ENCODE peak calls at places on chromosomes 13 and 19, in four cellular contexts. W is breast epithelium, I is upper lobe of left lung, T is HL-60. S is an unnamed sample.

GRCh38 chr13:101455863-101456262 is 3.4 kb downstream of the ITGBL1 start:
- DNase-seq in W (no peak), T (no peak), I (no peak), S (no peak)

GRCh38 chr19:7654401-7654800 is 14.4 kb upstream of the RETN start:
- DNase-seq in I (no peak), W (no peak), T (no peak), S (no peak)

GRCh38 chr13:108070491-108070890 is 144.8 kb downstream of the LIG4 start:
- DNase-seq in T (no peak), I (no peak), W (no peak), S (no peak)

GRCh38 chr13:105798541-105798940 is 736.9 kb downstream of the EFNB2 start:
- DNase-seq in I (no peak), T (no peak), W (no peak), S (no peak)

GRCh38 chr19:56120371-56121179 is 520 bp downstream of the ZNF787 start:
- DNase-seq in I (peak; percentile 79), W (peak; percentile 48), T (peak; percentile 86), S (no peak)

GRCh38 chr13:42474954-42475353 is 99.0 kb upstream of the TNFSF11 start:
- DNase-seq in I (no peak), T (no peak), W (no peak), S (no peak)

GRCh38 chr19:44685877-44686276 is 13.1 kb upstream of the CEACAM16 start:
- DNase-seq in W (no peak), I (peak; percentile 63), T (peak; percentile 48), S (no peak)

GRCh38 chr19:35751839-35752745 is 3.7 kb downstream of the LIN37 start:
- DNase-seq in I (no peak), T (no peak), W (no peak), S (no peak)

GRCh38 chr13:107842562-107843180 is 372.7 kb downstream of the LIG4 start:
- DNase-seq in W (no peak), I (no peak), T (no peak), S (no peak)

GRCh38 chr13:64078025-64078424 is 2662.4 kb upstream of the PCDH20 start:
- DNase-seq in T (no peak), W (no peak), I (no peak), S (no peak)

GRCh38 chr13:29503041-29503837 is 92.2 kb downstream of the SLC7A1 start:
- DNase-seq in T (no peak), I (no peak), W (no peak), S (no peak)

GRCh38 chr13:75724742-75725504 is 88.8 kb downstream of the LMO7 start:
- DNase-seq in I (no peak), W (no peak), T (no peak), S (no peak)

GRCh38 chr19:45939792-45940514 is 25.4 kb upstream of the NANOS2 start:
- DNase-seq in T (no peak), W (no peak), I (no peak), S (no peak)

GRCh38 chr13:105365831-105366230 is 1169.6 kb downstream of the EFNB2 start:
- DNase-seq in I (no peak), T (peak; percentile 80), W (no peak), S (no peak)

GRCh38 chr13:40682449-40683240 is 16.2 kb upstream of the FOXO1 start:
- DNase-seq in T (no peak), W (no peak), I (no peak), S (no peak)

GRCh38 chr19:19186742-19187141 is 5.2 kb downstream of the BORCS8 start:
- DNase-seq in I (no peak), W (no peak), T (no peak), S (no peak)

GRCh38 chr19:821228-821975 is at the start of gene PLPPR3:
- DNase-seq in I (no peak), T (no peak), W (no peak), S (no peak)

GRCh38 chr13:45231722-45232121 is 30.9 kb upstream of the KCTD4 start:
- DNase-seq in I (no peak), T (no peak), W (no peak), S (no peak)

GRCh38 chr13:48448963-48449614 is 36.2 kb upstream of the LPAR6 start:
- DNase-seq in T (peak; percentile 22), W (no peak), I (no peak), S (no peak)

GRCh38 chr13:33322474-33322827 is 36.9 kb upstream of the STARD13 start:
- DNase-seq in W (no peak), T (no peak), I (no peak), S (no peak)

DNA sequence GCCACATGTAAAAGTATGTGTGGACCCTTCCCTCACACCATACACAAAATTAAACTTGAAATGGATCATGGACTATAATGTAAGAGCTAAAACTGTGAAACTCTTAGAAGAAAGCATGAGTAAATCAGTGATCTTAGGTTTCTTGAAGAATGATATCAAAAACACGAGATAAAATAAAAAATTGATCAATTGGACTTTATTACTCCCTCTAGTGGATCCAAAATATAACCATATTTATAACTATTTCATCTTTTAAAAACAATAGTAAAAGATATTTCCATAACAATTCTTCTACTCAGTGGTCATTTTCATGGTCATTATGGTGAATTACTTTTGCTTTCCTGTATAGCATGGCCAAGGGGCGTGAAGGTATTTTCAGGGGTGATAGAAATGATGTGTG is 174.6 kb upstream of the LSM14A start:
- DNase-seq in T (no peak), W (no peak), I (no peak), S (no peak)
- TF ChIP-seq CTCF in T (no peak), W (no peak), I (no peak), S (no peak)

GRCh38 chr19:50159078-50159477 is 4.0 kb downstream of the IZUMO2 start:
- DNase-seq in W (no peak), I (no peak), T (no peak), S (no peak)

GRCh38 chr19:50167314-50167721 is 4.2 kb upstream of the IZUMO2 start:
- DNase-seq in W (no peak), I (no peak), T (no peak), S (no peak)

GRCh38 chr19:50158577-50158976 is 4.5 kb downstream of the IZUMO2 start:
- DNase-seq in W (no peak), T (no peak), I (no peak), S (no peak)

DNA sequence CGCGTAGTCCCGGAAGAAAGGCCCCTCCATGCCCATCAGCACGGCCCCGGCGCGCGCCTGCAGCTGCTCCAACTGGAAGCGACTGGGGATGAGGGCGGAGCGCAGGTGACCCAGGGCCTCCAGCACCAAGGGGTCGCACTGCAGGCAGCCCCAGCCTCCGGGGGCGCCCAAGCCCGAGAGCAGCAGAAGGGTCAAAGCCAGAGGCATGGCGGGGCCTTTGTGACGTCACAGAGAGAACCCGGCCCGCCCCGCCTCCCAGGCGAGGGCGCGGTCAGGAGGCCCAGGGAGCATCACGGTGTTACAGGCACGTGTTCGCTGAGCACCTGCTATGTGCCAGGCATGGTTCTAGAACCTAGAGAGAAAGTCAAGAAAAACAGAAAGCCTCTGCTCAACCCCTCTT is at the start of gene IZUMO2:
- DNase-seq in I (no peak), W (no peak), T (no peak), S (no peak)
- TF ChIP-seq POLR2AphosphoS5 in I (no peak), W (no peak), T (no peak), S (no peak)

GRCh38 chr13:60226507-60226906 is 62.8 kb upstream of the DIAPH3 start:
- DNase-seq in I (no peak), W (no peak), T (no peak), S (no peak)
- TF ChIP-seq CTCF in I (no peak), W (no peak), T (no peak), S (no peak)

GRCh38 chr13:95571941-95572340 is 19.4 kb downstream of the CLDN10 start:
- DNase-seq in T (no peak), I (no peak), W (no peak), S (no peak)
- TF ChIP-seq POLR2AphosphoS5 in T (no peak), I (no peak), W (no peak), S (no peak)

GRCh38 chr19:2170219-2170618 is 6.5 kb downstream of the DOT1L start:
- DNase-seq in T (no peak), W (no peak), I (no peak), S (no peak)

GRCh38 chr19:2173388-2173787 is 9.7 kb downstream of the DOT1L start:
- DNase-seq in W (no peak), I (no peak), T (no peak), S (no peak)

GRCh38 chr19:2173841-2174577 is 10.3 kb downstream of the DOT1L start:
- DNase-seq in W (no peak), T (no peak), I (no peak), S (no peak)

GRCh38 chr19:2170987-2171348 is 7.2 kb downstream of the DOT1L start:
- DNase-seq in W (no peak), T (no peak), I (no peak), S (no peak)

GRCh38 chr19:2171349-2172145 is 7.8 kb downstream of the DOT1L start:
- DNase-seq in W (no peak), I (peak; percentile 36), T (no peak), S (no peak)
- TF ChIP-seq CTCF in W (no peak), I (no peak), T (no peak), S (no peak)

GRCh38 chr13:112996671-112997091 is 27.7 kb downstream of the MCF2L start:
- DNase-seq in W (no peak), T (no peak), I (no peak), S (no peak)
- TF ChIP-seq POLR2AphosphoS5 in W (no peak), T (no peak), I (no peak), S (no peak)

DNA sequence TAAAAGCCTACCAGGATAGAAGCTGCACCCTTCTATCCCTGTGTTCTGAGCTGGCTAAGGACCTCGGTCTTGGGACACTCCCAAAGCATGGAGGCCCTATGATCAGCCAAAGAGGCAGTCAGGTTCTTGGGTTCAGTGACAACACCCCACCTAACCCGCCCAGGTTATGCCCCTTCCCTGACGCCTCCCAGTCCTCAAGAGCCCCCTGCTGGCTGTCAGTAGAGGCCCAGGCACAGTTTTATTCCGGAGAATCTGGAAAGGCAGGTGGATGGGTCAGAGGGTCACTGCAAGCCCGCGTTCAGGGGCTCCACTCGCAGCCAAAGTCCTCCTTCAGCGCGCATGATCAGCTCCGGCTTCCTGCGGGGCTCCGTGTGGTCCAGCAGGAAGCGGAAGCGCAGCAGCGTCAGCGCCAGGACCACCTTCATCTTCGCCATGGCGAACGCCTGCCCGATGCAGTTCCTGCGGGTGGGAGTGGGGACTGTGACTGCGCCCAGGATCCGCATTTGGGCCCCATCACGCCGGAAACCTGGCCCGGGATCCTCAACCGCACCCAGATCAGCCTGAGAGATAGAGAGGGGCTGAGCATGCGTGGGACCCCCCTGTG is 22.3 kb downstream of the OR10H3 start:
- DNase-seq in T (no peak), W (no peak), I (no peak), S (no peak)
- TF ChIP-seq CTCF in T (peak; percentile 17), W (no peak), I (no peak), S (no peak)